ENCODE peak calls at places on chromosome 19, in six cellular contexts. Q, P, V, K, E and B are unnamed samples.

GRCh38 chr19:8017808-8018207 is 12.4 kb upstream of the ELAVL1 start:
- DNase-seq in Q (no peak), P (peak), V (no peak), K (no peak), E (peak), B (no peak)

GRCh38 chr19:788821-789472 is 8.3 kb upstream of the PTBP1 start:
- DNase-seq in Q (peak), P (no peak), V (no peak), K (no peak), E (no peak), B (no peak)

GRCh38 chr19:39996218-39996810 is 546 bp upstream of the ZNF546 start:
- DNase-seq in Q (peak), P (peak), V (peak), K (no peak), E (peak), B (no peak)

GRCh38 chr19:19530423-19530804 is 1.7 kb downstream of the YJEFN3 start:
- DNase-seq in Q (no peak), P (no peak), V (no peak), K (no peak), E (no peak), B (no peak)

GRCh38 chr19:5137571-5138124 is 168.7 kb downstream of the KDM4B start:
- DNase-seq in Q (no peak), P (no peak), V (no peak), K (no peak), E (peak), B (no peak)

GRCh38 chr19:31308781-31309180 is 40.5 kb downstream of the TSHZ3 start:
- DNase-seq in Q (no peak), P (no peak), V (no peak), K (no peak), E (no peak), B (no peak)

GRCh38 chr19:35315883-35316282 is 13.1 kb upstream of the CD22 start:
- DNase-seq in Q (no peak), P (no peak), V (no peak), K (no peak), E (no peak), B (no peak)

GRCh38 chr19:48053856-48054255 is 10.0 kb upstream of the CABP5 start:
- DNase-seq in Q (peak), P (no peak), V (no peak), K (no peak), E (no peak), B (no peak)

GRCh38 chr19:55912916-55913315 is 19.2 kb downstream of the NLRP13 start:
- DNase-seq in Q (no peak), P (no peak), V (no peak), K (no peak), E (no peak), B (no peak)

GRCh38 chr19:944171-944567 is 18.3 kb downstream of the ARID3A start:
- DNase-seq in Q (no peak), P (peak), V (peak), K (no peak), E (no peak), B (no peak)

GRCh38 chr19:31058676-31059075 is 290.6 kb downstream of the TSHZ3 start:
- DNase-seq in Q (no peak), P (no peak), V (no peak), K (no peak), E (no peak), B (no peak)

GRCh38 chr19:55362174-55362989 is 678 bp downstream of the GARIN5B start:
- DNase-seq in Q (no peak), P (no peak), V (no peak), K (no peak), E (no peak), B (no peak)

GRCh38 chr19:2809387-2810140 is 10.1 kb upstream of the ZNF554 start:
- DNase-seq in Q (no peak), P (no peak), V (peak), K (no peak), E (no peak), B (no peak)

GRCh38 chr19:44822670-44823372 is 13.9 kb downstream of the BCAM start:
- DNase-seq in Q (no peak), P (no peak), V (no peak), K (no peak), E (no peak), B (no peak)

GRCh38 chr19:21410166-21410565 is 13.2 kb downstream of the ZNF493 start:
- DNase-seq in Q (no peak), P (no peak), V (no peak), K (no peak), E (no peak), B (no peak)

GRCh38 chr19:10135551-10136334 is 16.0 kb upstream of the EIF3G start:
- DNase-seq in Q (peak), P (no peak), V (no peak), K (no peak), E (no peak), B (no peak)

GRCh38 chr19:12867120-12868099 is 13.8 kb downstream of the DNASE2 start:
- DNase-seq in Q (peak), P (no peak), V (peak), K (peak), E (peak), B (peak)

GRCh38 chr19:11530432-11530831 is 1.5 kb upstream of the ECSIT start:
- DNase-seq in Q (peak), P (peak), V (peak), K (no peak), E (peak), B (peak)

GRCh38 chr19:34502582-34503545 is 21.3 kb downstream of the WTIP start:
- DNase-seq in Q (no peak), P (no peak), V (no peak), K (no peak), E (no peak), B (no peak)

GRCh38 chr19:40921005-40921897 is 39.2 kb upstream of the CYP2A7 start:
- DNase-seq in Q (peak), P (no peak), V (no peak), K (no peak), E (no peak), B (no peak)

GRCh38 chr19:38049105-38049649 is 142.2 kb downstream of the SIPA1L3 start:
- DNase-seq in Q (no peak), P (peak), V (no peak), K (peak), E (peak), B (no peak)

GRCh38 chr19:33370783-33371182 is 2.7 kb upstream of the CEBPG start:
- DNase-seq in Q (peak), P (no peak), V (no peak), K (no peak), E (no peak), B (no peak)

GRCh38 chr19:5360003-5360820 is 19.6 kb upstream of the PTPRS start:
- DNase-seq in Q (no peak), P (no peak), V (peak), K (no peak), E (no peak), B (no peak)

GRCh38 chr19:55642153-55643002 is 1.1 kb upstream of the ZNF581 start:
- DNase-seq in Q (peak), P (no peak), V (no peak), K (no peak), E (peak), B (no peak)

GRCh38 chr19:11054628-11055027 is 34.6 kb upstream of the LDLR start:
- DNase-seq in Q (no peak), P (no peak), V (no peak), K (no peak), E (no peak), B (no peak)

GRCh38 chr19:46384396-46384795 is 29.0 kb downstream of the CCDC8 start:
- DNase-seq in Q (no peak), P (no peak), V (no peak), K (no peak), E (no peak), B (no peak)

GRCh38 chr19:48239582-48240141 is 16.1 kb downstream of the CARD8 start:
- DNase-seq in Q (peak), P (no peak), V (no peak), K (no peak), E (no peak), B (no peak)

GRCh38 chr19:794989-795658 is 2.1 kb upstream of the PTBP1 start:
- DNase-seq in Q (no peak), P (no peak), V (no peak), K (no peak), E (no peak), B (peak)

GRCh38 chr19:29325241-29325975 is 112.5 kb upstream of the UQCRFS1 start:
- DNase-seq in Q (no peak), P (no peak), V (no peak), K (no peak), E (no peak), B (no peak)

GRCh38 chr19:45162464-45163143 is 1.8 kb upstream of the NKPD1 start:
- DNase-seq in Q (peak), P (no peak), V (no peak), K (no peak), E (no peak), B (no peak)

GRCh38 chr19:49890349-49891311 is 6.1 kb downstream of the IL4I1 start:
- DNase-seq in Q (peak), P (no peak), V (peak), K (peak), E (peak), B (no peak)
- TF ChIP-seq CTCF in Q (no peak), P (no peak), V (peak), K (peak), E (peak), B (peak)

GRCh38 chr19:3852614-3853254 is 16.1 kb downstream of the ZFR2 start:
- DNase-seq in Q (peak), P (peak), V (no peak), K (peak), E (peak), B (no peak)
- TF ChIP-seq CTCF in Q (peak), P (peak), V (no peak), K (no peak), E (no peak), B (no peak)

DNA sequence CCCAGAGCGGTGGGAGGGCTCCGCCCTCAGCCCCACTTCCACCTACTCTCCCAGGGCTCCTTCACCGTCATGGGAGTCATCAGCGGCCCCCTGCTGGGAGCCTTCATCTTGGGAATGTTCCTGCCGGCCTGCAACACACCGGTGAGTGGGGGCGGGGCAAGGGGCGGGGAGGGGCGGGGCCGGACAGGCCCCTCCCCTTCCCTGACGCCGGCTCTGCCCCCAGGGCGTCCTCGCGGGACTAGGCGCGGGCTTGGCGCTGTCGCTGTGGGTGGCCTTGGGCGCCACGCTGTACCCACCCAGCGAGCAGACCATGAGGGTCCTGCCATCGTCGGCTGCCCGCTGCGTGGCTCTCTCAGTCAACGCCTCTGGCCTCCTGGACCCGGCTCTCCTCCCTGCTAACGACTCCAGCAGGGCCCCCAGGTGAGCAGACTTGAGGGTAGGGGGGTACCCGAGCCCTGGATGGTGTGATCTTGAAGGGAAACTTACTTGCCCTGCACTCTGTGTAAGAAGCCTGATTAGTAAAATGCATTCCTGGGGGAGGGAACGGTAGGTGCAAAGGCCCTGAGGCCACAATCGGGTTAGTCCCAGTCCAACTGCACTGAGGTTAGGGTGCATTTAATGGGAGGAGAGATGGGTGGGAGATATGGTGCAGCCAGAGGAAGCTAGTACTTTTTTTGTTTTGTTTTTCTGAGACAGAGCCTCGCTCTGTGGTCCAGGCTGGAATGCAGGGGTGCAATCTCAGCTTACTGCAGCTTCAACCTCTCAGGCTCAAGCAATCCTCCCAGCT is 12.1 kb downstream of the SLC5A5 start:
- DNase-seq in Q (no peak), P (no peak), V (no peak), K (no peak), E (no peak), B (no peak)
- TF ChIP-seq CTCF in Q (no peak), P (no peak), V (no peak), K (no peak), E (no peak), B (no peak)

GRCh38 chr19:51110666-51110971 is 2.4 kb upstream of the CTU1 start:
- DNase-seq in Q (no peak), P (no peak), V (no peak), K (no peak), E (no peak), B (no peak)
- TF ChIP-seq CTCF in Q (no peak), P (no peak), V (no peak), K (no peak), E (no peak), B (no peak)